ENCODE peak calls at places on chromosome 20, in five cellular contexts. M is CD4-positive, alpha-beta T cell; S is heart right ventricle; K is sigmoid colon; I is brain microvascular endothelial cell. F is an unnamed sample. For H3K27me3, the result is how much of the 10 kb centered on the place peaks cover.

GRCh38 chr20:9831032-9831431 is 7.8 kb downstream of the PAK5 start:
- DNase-seq in K (no peak), S (no peak), I (no peak), M (no peak), F (no peak)

GRCh38 chr20:920306-920705 is 4.2 kb upstream of the ANGPT4 start:
- DNase-seq in K (no peak), S (no peak), M (no peak), I (no peak), F (no peak)

GRCh38 chr20:48769111-48769879 is 58.5 kb downstream of the PREX1 start:
- DNase-seq in S (no peak), M (peak), I (no peak), K (no peak), F (peak)

GRCh38 chr20:23063573-23063972 is 14.1 kb upstream of the THBD start:
- DNase-seq in S (no peak), I (no peak), M (no peak), K (no peak), F (no peak)

GRCh38 chr20:26167499-26167898 is 470.8 kb upstream of the ZNF337 start:
- DNase-seq in S (no peak), M (no peak), I (no peak), K (no peak), F (no peak)

GRCh38 chr20:38350879-38351775 is 4.8 kb downstream of the LBP start:
- DNase-seq in K (peak), I (no peak), M (no peak), S (peak), F (peak)

GRCh38 chr20:11159728-11160127 is 485.9 kb upstream of the JAG1 start:
- DNase-seq in K (peak), M (no peak), S (no peak), I (peak), F (no peak)

GRCh38 chr20:32667030-32667429 is 6.7 kb downstream of the C20orf203 start:
- DNase-seq in M (no peak), K (no peak), I (no peak), S (no peak), F (no peak)

GRCh38 chr20:5056801-5057599 is 55.7 kb upstream of the SLC23A2 start:
- DNase-seq in K (no peak), I (peak), S (peak), M (peak), F (peak)

GRCh38 chr20:19137641-19138040 is 74.8 kb upstream of the SLC24A3 start:
- DNase-seq in I (no peak), S (no peak), K (no peak), M (no peak), F (no peak)

GRCh38 chr20:3785240-3786125 is 1.1 kb downstream of the CENPB start:
- DNase-seq in S (no peak), K (no peak), M (no peak), I (no peak), F (no peak)

GRCh38 chr20:46137816-46138215 is 19.7 kb downstream of the CD40 start:
- DNase-seq in K (no peak), S (no peak), I (no peak), M (no peak), F (no peak)

GRCh38 chr20:46135856-46136633 is 17.9 kb downstream of the CD40 start:
- DNase-seq in K (no peak), S (no peak), M (no peak), I (no peak), F (no peak)

GRCh38 chr20:46139243-46139889 is 21.3 kb downstream of the CD40 start:
- DNase-seq in K (no peak), M (no peak), S (no peak), I (no peak), F (no peak)

GRCh38 chr20:46142124-46142523 is 24.0 kb downstream of the CD40 start:
- DNase-seq in K (no peak), S (no peak), M (no peak), I (no peak), F (no peak)

GRCh38 chr20:46139908-46140482 is 21.9 kb downstream of the CD40 start:
- DNase-seq in M (no peak), K (no peak), S (no peak), I (no peak), F (no peak)
- H3K27me3 ChIP-seq in M (under half), K (half or more), S (half or more), I (under half), F (under half)

DNA sequence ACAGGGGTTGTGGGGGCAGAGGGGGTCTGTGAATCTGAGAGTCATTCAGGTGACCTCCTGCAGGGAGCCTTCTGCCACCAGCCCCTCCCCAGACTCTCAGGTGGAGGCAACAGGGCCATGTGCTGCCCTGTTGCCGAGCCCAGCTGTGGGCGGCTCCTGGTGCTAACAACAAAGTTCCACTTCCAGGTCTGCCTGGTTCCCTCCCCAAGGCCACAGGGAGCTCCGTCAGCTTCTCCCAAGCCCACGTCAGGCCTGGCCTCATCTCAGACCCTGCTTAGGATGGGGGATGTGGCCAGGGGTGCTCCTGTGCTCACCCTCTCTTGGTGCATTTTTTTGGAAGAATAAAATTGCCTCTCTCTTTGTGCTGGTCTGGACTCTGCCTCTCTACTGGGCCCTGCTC is 10.7 kb downstream of the GTSF1L start:
- DNase-seq in I (no peak), S (no peak), K (no peak), M (no peak), F (no peak)
- H3K27ac ChIP-seq in I (no peak), S (no peak), K (no peak), M (no peak), F (no peak)

GRCh38 chr20:35490736-35491181 is 35.4 kb downstream of the CEP250 start:
- DNase-seq in M (peak), K (no peak), S (no peak), I (no peak), F (no peak)
- H3K27me3 ChIP-seq in M (under half), K (under half), S (under half), I (under half), F (under half)

DNA sequence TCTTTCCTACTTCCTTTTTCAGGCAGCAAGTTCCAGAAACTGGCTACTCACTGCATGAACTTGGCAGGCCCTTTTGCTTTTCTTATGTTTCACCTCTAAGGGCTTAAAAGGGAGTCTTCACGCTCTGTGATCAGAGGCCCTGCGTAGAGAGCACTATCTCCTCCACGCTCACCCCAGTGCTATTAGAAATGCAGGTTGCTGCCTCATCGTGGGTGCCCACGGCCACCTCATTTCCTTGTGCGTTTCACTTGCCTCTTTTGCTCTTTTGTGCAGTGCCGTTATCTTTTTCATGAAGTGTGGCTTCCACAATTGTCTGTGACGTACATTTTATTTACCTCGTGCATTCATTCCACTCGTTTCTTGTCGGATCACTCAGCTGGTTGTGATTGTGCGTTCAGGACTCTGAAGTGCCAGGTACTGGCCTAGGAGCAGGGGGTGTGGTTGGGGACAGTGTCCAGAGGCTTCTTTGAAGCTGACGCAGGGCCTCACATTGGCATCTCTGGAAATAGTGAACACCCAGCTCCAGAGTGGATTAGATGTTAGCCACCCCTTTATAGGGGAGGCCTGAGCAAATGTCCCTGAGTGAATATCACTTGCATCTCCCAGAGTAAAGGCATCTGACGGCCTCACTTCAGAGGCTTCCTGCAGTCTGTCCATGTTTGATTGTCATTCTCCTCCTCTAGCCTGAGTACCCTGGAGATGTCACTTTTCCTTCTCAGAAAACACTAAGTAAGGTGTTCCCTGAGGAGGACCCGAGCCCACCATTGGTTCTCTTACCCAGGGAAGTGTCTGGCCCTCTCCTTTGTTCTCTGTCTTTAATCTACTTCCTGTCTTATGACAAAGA is 10.4 kb downstream of the STX16 start:
- DNase-seq in M (peak), I (no peak), K (no peak), S (no peak), F (no peak)
- H3K27ac ChIP-seq in M (peak), I (no peak), K (peak), S (no peak), F (no peak)

DNA sequence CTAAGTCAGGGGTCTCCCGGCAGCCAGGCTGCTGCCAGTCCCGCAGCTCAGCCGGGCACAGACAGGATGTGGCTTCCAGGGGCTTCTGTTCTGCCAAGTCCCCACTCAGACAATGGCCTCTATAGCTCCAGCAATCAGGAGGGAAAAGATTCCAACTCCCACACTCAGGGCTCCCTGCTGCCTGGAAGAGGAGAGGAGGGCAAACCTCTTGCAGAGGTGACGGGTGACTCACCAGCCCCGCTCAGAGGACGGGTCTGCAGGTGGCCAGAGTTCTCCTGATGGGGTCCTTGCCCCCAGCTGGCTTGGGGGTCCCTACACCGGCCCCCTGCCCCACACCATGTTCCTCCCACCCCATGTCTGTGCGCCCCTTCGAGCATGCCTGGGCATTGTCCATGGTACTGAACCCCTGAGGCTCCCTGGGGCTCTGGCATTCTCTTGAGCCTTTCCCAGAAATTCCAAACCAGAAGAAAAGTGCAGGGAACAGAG is 32.6 kb downstream of the NTSR1 start:
- DNase-seq in K (peak), M (no peak), I (no peak), S (peak), F (no peak)
- H3K27me3 ChIP-seq in K (under half), M (under half), I (under half), S (half or more), F (under half)

GRCh38 chr20:61449057-61449456 is 197.0 kb downstream of the CDH4 start:
- DNase-seq in S (no peak), M (no peak), K (no peak), I (no peak), F (no peak)

GRCh38 chr20:61448396-61448795 is 196.3 kb downstream of the CDH4 start:
- DNase-seq in S (no peak), K (no peak), M (no peak), I (no peak), F (no peak)

GRCh38 chr20:61449916-61450315 is 197.9 kb downstream of the CDH4 start:
- DNase-seq in I (no peak), S (no peak), K (no peak), M (no peak), F (no peak)

GRCh38 chr20:61445741-61446140 is 193.7 kb downstream of the CDH4 start:
- DNase-seq in I (no peak), K (no peak), S (no peak), M (no peak), F (no peak)

GRCh38 chr20:61447950-61448349 is 195.9 kb downstream of the CDH4 start:
- DNase-seq in K (no peak), I (no peak), M (no peak), S (no peak), F (no peak)
- H3K27ac ChIP-seq in K (no peak), I (no peak), M (no peak), S (no peak), F (no peak)

GRCh38 chr20:44705364-44706094 is 9.6 kb upstream of the CCN5 start:
- DNase-seq in S (no peak), K (no peak), I (no peak), M (no peak), F (no peak)
- H3K27me3 ChIP-seq in S (under half), K (under half), I (under half), M (under half), F (under half)

GRCh38 chr20:35954907-35955251 is 577 bp upstream of the SCAND1 start:
- DNase-seq in M (peak), I (peak), S (no peak), K (no peak), F (no peak)

GRCh38 chr20:35952480-35953410 is 1.6 kb downstream of the SCAND1 start:
- DNase-seq in K (no peak), S (no peak), M (no peak), I (peak), F (no peak)

GRCh38 chr20:35953411-35954199 is 697 bp downstream of the SCAND1 start:
- DNase-seq in M (peak), K (peak), I (peak), S (peak), F (peak)

GRCh38 chr20:35956616-35957015 is 2.3 kb upstream of the SCAND1 start:
- DNase-seq in M (no peak), I (no peak), S (no peak), K (no peak), F (no peak)

DNA sequence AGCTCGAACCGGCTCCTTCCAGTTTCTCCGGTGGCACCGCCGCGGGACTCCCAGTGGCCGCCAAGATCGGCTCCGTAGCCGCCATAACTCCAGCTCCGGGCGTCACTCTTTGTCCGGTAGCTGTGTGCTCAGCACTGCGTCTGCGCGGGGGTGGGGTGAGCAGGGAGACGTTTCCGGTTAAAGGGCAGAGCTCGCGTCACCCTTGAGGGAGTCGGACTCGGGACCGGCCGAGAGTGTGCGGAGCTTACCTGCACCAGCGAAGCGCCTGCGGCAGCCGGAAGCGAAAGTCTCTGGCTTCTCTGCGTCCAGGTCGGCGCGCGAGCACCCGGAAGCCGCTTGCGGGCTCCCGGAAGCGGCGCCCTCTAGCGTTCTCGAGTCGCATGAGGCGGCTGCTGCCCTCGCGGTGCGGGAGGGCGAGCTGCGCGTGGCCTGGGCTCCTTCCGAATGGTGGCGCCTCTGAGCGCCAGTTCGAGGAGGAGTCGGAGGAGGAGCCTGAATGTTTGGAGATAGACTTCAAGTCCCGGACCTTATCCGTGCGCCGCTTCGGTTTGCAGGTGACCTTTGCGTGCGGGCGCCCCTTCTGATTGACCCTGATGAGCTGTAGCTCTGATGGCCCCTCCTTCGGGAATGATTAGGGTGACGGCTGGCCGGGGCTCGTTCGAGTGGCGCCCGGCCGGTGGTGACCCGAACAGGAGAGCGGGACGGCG is at the start of gene SCAND1:
- DNase-seq in I (peak), S (peak), M (peak), K (peak), F (peak)
- H3K27ac ChIP-seq in I (peak), S (peak), M (peak), K (peak), F (peak)

F was measured in body of pancreas.